ENCODE peak calls at places on chromosomes 3 and 15, in four cellular contexts. S is bronchial epithelial cell, T is transverse colon, J is foreskin fibroblast. M is an unnamed sample.

GRCh38 chr3:23372296-23372695 is 169.2 kb downstream of the UBE2E2 start:
- DNase-seq in S (no peak), T (no peak), J (peak; percentile 9), M (no peak)

GRCh38 chr15:101773496-101774100 is 29.7 kb upstream of the OR4F6 start:
- DNase-seq in S (peak; percentile 16), T (peak; percentile 23), J (no peak), M (no peak)

GRCh38 chr3:23175361-23176073 is 27.6 kb upstream of the UBE2E2 start:
- DNase-seq in S (peak; percentile 44), T (no peak), J (peak; percentile 24), M (no peak)

GRCh38 chr15:77921664-77922063 is 155.8 kb downstream of the TBC1D2B start:
- DNase-seq in S (no peak), T (no peak), J (no peak), M (no peak)

GRCh38 chr3:138442433-138442832 is 8.0 kb downstream of the ESYT3 start:
- DNase-seq in S (peak; percentile 45), T (no peak), J (peak; percentile 44), M (no peak)

GRCh38 chr15:69934607-69935006 is 163.1 kb downstream of the TLE3 start:
- DNase-seq in S (no peak), T (no peak), J (no peak), M (no peak)

GRCh38 chr3:143235614-143236204 is 116.1 kb downstream of the CHST2 start:
- DNase-seq in S (no peak), T (no peak), J (no peak), M (no peak)

GRCh38 chr3:25843332-25843731 is 53.4 kb downstream of the OXSM start:
- DNase-seq in S (peak; percentile 23), T (no peak), J (peak; percentile 26), M (no peak)

GRCh38 chr15:48855501-48856440 is 22.2 kb upstream of the EID1 start:
- DNase-seq in S (peak; percentile 36), T (peak; percentile 40), J (peak; percentile 77), M (no peak)

GRCh38 chr15:68658151-68658550 is 79.4 kb downstream of the CORO2B start:
- DNase-seq in S (no peak), T (no peak), J (no peak), M (no peak)

GRCh38 chr3:177875786-177876476 is 660.3 kb upstream of the KCNMB2 start:
- DNase-seq in S (no peak), T (no peak), J (peak; percentile 64), M (peak; percentile 51)

GRCh38 chr3:165523801-165524200 is 313.4 kb downstream of the BCHE start:
- DNase-seq in S (peak; percentile 52), T (no peak), J (no peak), M (no peak)

GRCh38 chr15:63752075-63752684 is 81.6 kb downstream of the HERC1 start:
- DNase-seq in S (peak; percentile 73), T (peak; percentile 25), J (peak; percentile 76), M (peak; percentile 32)

GRCh38 chr15:60426870-60427528 is 29.2 kb upstream of the ANXA2 start:
- DNase-seq in S (peak; percentile 78), T (no peak), J (peak; percentile 81), M (no peak)

GRCh38 chr3:132785292-132785691 is 63.1 kb upstream of the NPHP3 start:
- DNase-seq in S (no peak), T (no peak), J (peak; percentile 66), M (no peak)

GRCh38 chr15:63362196-63362595 is 19.4 kb downstream of the CA12 start:
- DNase-seq in S (no peak), T (peak; percentile 57), J (no peak), M (no peak)

GRCh38 chr3:105944281-105944680 is 75.5 kb upstream of the CBLB start:
- DNase-seq in S (peak; percentile 67), T (no peak), J (peak; percentile 77), M (no peak)

GRCh38 chr3:153628591-153628990 is 466.6 kb downstream of the RAP2B start:
- DNase-seq in S (no peak), T (no peak), J (peak; percentile 60), M (no peak)

GRCh38 chr15:99361541-99362185 is 110.4 kb downstream of the LRRC28 start:
- DNase-seq in S (peak; percentile 44), T (no peak), J (peak; percentile 52), M (no peak)

GRCh38 chr15:31461375-31461774 is 134.7 kb downstream of the KLF13 start:
- DNase-seq in S (peak; percentile 34), T (no peak), J (no peak), M (no peak)

GRCh38 chr3:53161345-53161819 is 373 bp downstream of the PRKCD start:
- DNase-seq in S (no peak), T (peak; percentile 57), J (peak; percentile 48), M (no peak)

GRCh38 chr3:98185180-98185579 is 18.7 kb downstream of the OR5H15 start:
- DNase-seq in S (no peak), T (no peak), J (no peak), M (no peak)

GRCh38 chr3:18544135-18544534 is 119.0 kb upstream of the SATB1 start:
- DNase-seq in S (no peak), T (no peak), J (no peak), M (no peak)

GRCh38 chr3:32238816-32239637 is 547 bp downstream of the CMTM8 start:
- DNase-seq in S (no peak), T (peak; percentile 31), J (peak; percentile 70), M (no peak)

DNA sequence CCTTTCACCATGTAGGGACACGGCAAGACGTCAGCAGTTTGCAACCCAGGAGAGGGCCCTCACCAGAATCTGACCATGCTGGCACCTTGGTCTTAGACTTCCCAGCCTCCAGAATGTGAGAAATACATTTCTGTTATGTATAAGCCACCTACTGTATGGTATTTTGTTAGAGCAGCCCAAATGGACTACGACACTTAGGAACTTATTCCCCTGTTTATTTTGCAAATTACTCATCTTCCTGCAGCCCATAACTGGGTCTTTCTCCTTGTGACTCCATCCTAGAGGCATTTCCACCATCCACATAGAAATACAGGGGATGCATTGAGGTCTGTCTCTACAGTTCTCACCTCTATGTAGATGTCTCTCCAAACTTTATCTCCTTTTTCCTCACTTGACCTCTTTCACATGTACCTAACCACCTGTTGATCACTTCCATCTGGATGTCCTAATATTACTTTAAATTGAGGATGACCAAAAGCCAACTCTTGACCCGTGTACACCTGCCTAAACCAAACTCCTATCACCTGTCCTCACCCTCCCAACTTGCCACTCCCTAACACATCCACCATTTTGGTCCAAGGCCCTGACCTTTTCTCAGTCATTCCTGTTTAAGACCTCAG is 406.0 kb upstream of the WNT5A start:
- DNase-seq in S (peak; percentile 46), T (no peak), J (peak; percentile 68), M (no peak)
- TF ChIP-seq CTCF in S (no peak), T (no peak), J (no peak), M (no peak)

DNA sequence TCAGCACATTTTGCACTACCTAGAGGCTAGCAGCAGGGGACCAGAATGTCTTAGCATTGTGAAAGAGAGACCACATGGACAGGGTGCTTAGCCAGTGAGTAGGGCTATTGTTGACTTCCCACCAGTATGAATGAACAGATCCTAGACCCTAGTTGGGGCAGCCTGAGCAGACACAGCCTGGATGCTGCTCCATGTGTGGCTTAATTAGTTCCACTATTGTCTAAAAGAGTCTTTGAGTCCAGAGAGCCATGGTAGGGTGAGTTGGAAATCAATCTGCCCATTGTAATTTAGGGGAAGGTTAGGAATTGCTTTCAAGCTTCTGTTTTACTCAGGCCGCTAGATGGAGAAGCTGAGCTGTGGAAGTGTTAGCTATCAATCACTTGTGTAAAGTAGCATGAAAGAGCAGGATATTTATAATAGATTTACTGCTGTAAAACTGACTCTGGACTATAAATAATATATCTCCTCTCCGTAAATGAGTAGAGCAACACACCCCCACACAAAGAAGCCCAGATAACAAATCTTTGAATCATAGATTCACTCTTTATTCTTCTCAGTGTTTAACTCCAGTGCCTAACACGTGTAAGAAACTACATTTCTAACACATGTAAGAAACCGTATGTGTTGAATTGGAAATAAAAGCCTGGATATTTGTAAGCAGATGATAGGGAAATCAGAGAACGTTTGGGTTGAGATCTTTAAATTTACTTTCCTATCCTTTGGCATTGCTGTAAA is 4.1 kb upstream of the GCSAM start:
- DNase-seq in S (peak; percentile 64), T (peak; percentile 37), J (peak; percentile 55), M (no peak)
- TF ChIP-seq CTCF in S (peak; percentile 64), T (peak; percentile 46), J (peak; percentile 47), M (peak; percentile 49)

DNA sequence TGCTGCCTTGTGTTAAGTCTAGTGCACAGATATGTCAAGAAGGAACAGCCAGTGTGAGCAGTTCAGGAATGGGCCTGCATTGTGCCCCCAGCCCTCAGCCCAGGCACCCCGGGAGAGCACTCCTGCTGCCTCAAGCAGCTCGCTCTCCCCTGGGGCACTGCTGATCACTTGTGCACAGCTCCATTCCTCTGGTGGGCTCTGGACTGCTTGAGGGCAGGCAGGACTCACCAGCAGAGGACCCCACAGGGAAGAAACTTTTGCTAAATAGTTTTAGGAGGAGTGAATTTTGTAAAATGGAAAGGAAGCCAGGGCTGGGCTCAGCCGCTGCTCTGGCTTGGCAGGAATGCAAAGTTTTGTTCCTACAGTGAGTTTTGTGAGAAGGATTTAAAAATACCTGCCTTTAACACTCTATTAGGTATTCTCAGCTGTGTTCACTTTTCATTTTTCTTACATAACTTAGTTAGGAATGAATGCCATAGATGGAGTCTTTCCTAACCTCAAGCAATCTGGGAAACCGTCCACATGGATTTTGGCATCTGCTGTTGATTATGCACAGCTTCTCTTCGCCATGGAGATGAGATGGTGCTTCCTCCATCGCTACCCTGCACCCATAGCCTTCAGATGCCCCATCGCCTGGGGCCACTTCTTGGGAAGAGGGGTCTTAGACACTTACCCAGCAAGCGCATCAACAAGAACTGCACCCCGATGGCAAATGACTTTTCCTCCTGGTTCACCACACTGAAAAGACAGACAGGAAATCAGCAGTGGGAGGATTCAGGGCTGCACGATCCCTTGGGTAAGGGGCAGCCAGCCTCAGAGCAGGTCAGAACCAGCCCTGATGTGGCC is 42.3 kb upstream of the RAB6B start:
- DNase-seq in S (no peak), T (no peak), J (peak; percentile 74), M (peak; percentile 73)
- TF ChIP-seq CTCF in S (no peak), T (no peak), J (peak; percentile 7), M (peak; percentile 23)

DNA sequence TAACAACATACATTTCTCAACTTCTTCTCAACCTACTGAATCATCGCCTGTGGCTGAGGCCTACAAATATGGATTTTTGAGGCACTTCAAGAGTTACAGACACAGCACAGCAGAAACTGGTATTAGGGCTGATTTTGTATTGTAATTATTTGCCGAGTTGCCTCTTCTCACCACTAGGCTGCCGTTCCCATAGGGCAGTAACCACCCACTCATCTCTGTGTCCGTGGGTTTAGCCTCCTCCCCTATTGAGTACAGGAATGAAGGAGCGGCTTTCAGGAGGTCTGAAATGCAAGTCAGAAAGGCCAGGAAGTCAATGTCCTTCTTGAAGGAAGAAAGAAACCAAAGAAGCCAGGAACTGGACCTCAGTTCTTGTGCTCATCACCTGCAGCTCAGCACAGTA is 220.8 kb downstream of the MTHFS start:
- DNase-seq in S (no peak), T (no peak), J (no peak), M (no peak)
- TF ChIP-seq CTCF in S (no peak), T (no peak), J (no peak), M (no peak)

DNA sequence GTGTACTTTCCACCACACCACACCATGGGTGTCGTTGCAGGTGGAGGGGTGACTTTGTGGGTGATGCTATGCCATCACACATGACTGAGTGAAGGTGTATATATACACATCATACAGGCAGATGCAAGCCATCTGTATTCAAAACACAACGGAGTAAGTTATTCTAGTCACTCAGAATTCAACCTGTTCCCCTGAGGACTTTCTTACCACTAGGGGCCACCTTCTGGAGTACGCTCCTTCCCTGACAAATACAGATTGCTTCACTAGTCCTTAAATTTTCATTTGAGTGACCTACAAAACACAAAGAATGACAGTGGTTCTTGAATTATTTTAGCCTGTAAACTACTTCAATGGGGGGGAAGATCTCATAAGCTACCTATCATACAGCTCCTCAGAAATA is 52.8 kb upstream of the NTRK3 start:
- DNase-seq in S (no peak), T (no peak), J (no peak), M (no peak)
- TF ChIP-seq CTCF in S (no peak), T (no peak), J (no peak), M (no peak)

M was measured in AG09319.